ENCODE peak calls at places on chromosomes 13 and 19, in five cellular contexts. G is GM23248, N is hepatocyte, L is PC-3, C is GM23338. Z is an unnamed sample.

GRCh38 chr13:92414851-92415250 is 811.8 kb upstream of the GPC6 start:
- DNase-seq in G (no peak), N (no peak), L (no peak), C (no peak), Z (no peak)

GRCh38 chr13:98972627-98973026 is 5.2 kb downstream of the DOCK9 start:
- DNase-seq in G (peak), N (no peak), L (peak), C (no peak), Z (peak)

GRCh38 chr13:51663980-51664957 is 80.0 kb downstream of the WDFY2 start:
- DNase-seq in G (no peak), N (no peak), L (peak), C (no peak), Z (no peak)

GRCh38 chr13:83503424-83503823 is 378.9 kb downstream of the SLITRK1 start:
- DNase-seq in G (peak), N (no peak), L (peak), C (no peak), Z (no peak)

GRCh38 chr19:48630289-48631036 is 6.7 kb downstream of the DBP start:
- DNase-seq in G (peak), N (peak), L (no peak), C (peak), Z (peak)

GRCh38 chr13:23965346-23965745 is 68.0 kb upstream of the C1QTNF9B start:
- DNase-seq in G (no peak), N (no peak), L (no peak), C (no peak), Z (no peak)

GRCh38 chr13:47085346-47085745 is 188.5 kb upstream of the HTR2A start:
- DNase-seq in G (peak), N (no peak), L (peak), C (no peak), Z (no peak)

GRCh38 chr13:20506676-20507075 is 19.0 kb downstream of the CRYL1 start:
- DNase-seq in G (no peak), N (no peak), L (no peak), C (no peak), Z (no peak)

GRCh38 chr13:77065456-77066147 is 38.6 kb upstream of the FBXL3 start:
- DNase-seq in G (no peak), N (no peak), L (no peak), C (no peak), Z (no peak)

GRCh38 chr19:55099557-55100506 is 17.6 kb downstream of the PPP1R12C start:
- DNase-seq in G (no peak), N (no peak), L (peak), C (peak), Z (peak)

GRCh38 chr19:55097864-55098715 is 19.3 kb downstream of the PPP1R12C start:
- DNase-seq in G (no peak), N (no peak), L (no peak), C (no peak), Z (no peak)

GRCh38 chr19:55103190-55103589 is 14.2 kb downstream of the PPP1R12C start:
- DNase-seq in G (no peak), N (no peak), L (no peak), C (no peak), Z (no peak)

GRCh38 chr19:55098716-55099556 is 18.5 kb downstream of the PPP1R12C start:
- DNase-seq in G (no peak), N (no peak), L (no peak), C (no peak), Z (no peak)

GRCh38 chr19:55101261-55101660 is 16.2 kb downstream of the PPP1R12C start:
- DNase-seq in G (no peak), N (no peak), L (no peak), C (no peak), Z (no peak)
- H3K27ac ChIP-seq in G (no peak), N (no peak), L (no peak), C (no peak), Z (no peak)

DNA sequence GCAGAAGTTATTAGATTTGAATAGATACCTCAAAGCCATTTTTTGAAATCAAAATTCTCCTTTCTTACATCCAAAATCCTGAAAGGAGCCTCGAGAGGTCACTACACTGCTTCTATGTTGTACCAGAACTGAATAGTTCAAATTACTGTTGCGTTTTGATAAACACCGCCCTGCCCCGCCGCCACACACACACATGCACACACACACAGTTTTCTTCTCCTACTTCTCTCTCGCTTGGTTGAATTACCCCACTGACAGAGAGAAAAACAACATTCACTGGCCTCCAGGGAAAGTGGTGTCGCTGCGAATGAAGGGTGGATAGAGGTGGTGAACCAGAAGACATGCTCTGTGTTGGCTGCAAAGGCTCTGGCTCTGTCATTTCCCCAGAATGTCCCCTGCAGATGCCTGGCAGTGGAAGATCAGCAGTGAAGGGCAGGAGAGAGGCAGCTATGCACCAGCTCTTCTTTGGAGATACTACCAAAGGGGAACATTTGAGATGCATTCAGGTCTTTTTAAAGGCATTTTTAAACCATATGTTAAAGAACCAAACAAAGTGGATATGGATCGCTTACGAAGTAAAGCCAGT is 183.3 kb upstream of the RFC3 start:
- DNase-seq in G (no peak), N (no peak), L (no peak), C (peak), Z (no peak)
- TF ChIP-seq EZH2phosphoT487 in G (no peak), N (no peak), L (no peak), C (no peak), Z (no peak)

GRCh38 chr19:19531951-19532805 is 3.5 kb downstream of the YJEFN3 start:
- DNase-seq in G (peak), N (peak), L (peak), C (peak), Z (peak)
- TF ChIP-seq EZH2 in G (no peak), N (no peak), L (no peak), C (no peak), Z (no peak)

GRCh38 chr19:10800488-10800887 is 35.5 kb downstream of the TMED1 start:
- DNase-seq in G (no peak), N (no peak), L (no peak), C (no peak), Z (no peak)

GRCh38 chr19:10797541-10798256 is 38.3 kb downstream of the TMED1 start:
- DNase-seq in G (no peak), N (no peak), L (no peak), C (no peak), Z (no peak)

GRCh38 chr19:10796653-10797052 is 39.4 kb downstream of the TMED1 start:
- DNase-seq in G (no peak), N (no peak), L (no peak), C (peak), Z (no peak)

GRCh38 chr19:10802479-10802878 is 33.5 kb downstream of the TMED1 start:
- DNase-seq in G (no peak), N (no peak), L (no peak), C (no peak), Z (no peak)

GRCh38 chr19:10797078-10797477 is 38.9 kb downstream of the TMED1 start:
- DNase-seq in G (no peak), N (no peak), L (no peak), C (no peak), Z (no peak)
- H3K27ac ChIP-seq in G (no peak), N (no peak), L (no peak), C (peak), Z (no peak)

GRCh38 chr19:11587302-11587972 is 9.8 kb upstream of the ZNF627 start:
- DNase-seq in G (peak), N (peak), L (peak), C (peak), Z (peak)
- TF ChIP-seq EZH2phosphoT487 in G (no peak), N (no peak), L (no peak), C (no peak), Z (no peak)

DNA sequence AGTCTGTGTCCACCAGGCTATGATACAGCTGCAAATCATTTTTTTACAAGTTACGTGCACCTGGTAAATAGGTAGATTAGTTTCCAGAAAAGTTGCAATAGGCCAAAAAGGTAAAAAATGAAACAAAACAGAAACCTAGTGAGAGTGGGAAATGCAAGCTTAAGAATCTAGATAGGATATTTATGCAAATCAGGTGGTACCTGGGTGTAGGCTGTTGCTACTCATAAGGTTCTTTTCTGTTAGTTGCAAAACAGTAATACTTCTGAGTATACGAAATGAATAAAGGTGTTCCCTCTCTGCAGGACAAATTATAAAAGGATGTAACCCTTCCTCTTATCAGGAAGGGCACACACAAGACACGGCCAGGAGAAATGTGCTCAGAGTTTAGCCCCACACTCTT is 97.9 kb downstream of the UGGT2 start:
- DNase-seq in G (no peak), N (no peak), L (no peak), C (no peak), Z (no peak)
- TF ChIP-seq EZH2 in G (no peak), N (no peak), L (no peak), C (no peak), Z (no peak)

DNA sequence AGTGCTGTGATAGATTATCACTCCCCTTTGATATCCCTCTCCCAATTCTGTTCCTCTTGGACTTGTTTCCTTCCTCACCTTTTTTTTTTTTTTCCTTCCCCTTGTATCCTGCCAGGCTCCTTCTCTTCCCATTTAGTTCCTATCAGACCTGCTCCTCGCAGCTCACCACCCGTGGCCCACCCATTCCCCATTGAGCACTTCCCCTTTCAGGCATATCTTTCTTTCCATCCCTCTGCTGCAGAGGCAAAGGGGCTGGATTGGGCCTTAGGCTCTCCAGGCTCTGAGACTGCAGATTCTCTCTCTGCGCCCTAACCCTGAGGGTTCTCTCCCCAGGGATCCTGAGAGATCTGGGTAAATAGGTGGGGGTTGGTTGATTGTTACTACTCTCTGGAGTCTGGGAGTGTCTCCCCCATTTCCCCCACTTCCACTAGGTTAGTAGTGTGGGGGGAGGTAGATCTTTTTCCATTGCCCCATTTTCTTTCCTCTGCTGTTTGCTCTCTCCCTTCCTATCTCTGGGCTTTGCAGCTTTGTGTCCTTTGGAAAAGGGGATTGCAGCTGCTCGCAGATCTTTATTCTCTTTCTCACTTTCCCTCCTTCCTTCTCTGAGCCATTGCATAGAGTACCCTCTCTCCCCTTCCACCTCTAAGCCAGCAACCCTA is 2.3 kb downstream of the ARHGAP35 start:
- DNase-seq in G (peak), N (no peak), L (no peak), C (peak), Z (no peak)
- H3K27ac ChIP-seq in G (peak), N (peak), L (peak), C (peak), Z (peak)

DNA sequence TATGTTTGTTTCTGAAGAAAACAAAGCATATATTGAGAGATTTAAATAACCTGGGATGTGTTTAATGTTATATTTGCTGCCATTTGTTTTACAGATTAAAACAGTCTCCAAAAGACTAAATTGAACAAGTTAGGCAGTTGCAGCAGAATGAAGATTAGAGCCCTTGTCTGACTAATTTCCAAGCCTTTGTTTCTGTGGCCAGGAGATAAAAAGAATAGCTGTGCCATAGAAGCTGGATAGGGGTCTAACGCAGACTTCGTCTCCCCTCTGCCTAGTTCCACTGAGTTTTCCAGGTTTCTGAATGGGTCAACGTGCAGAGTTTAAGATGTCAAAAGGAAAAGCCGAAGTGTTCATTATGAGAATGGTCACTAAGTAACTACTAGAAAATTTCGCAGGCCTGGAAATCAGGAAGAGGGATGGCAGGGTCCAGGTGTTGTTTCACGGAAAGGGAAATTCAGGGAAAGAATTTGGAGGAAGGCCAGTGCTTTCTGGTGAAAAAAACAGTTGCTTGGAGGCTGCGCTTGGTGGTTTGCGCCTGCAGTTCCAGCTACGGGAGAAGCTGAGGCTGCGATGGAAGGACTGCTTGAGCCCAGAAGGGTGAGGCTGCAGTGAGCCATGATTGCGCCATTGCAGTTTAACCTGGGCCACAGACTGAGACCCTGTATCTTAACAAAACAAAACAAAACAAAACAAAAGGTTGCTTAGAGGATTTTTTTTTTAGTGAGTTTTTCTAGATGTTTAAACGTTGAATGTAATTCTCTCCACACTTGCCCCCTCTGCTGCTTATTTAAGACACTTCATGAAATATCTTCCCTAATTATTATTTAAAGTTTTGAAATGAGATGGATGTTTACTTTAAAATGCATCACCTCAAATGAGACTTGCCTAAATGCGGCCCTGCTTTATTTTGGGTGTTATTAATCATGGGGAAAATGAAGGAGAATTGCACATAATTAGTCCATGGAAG is 75.2 kb upstream of the TRPC4 start:
- DNase-seq in G (peak), N (no peak), L (no peak), C (peak), Z (peak)
- TF ChIP-seq EZH2phosphoT487 in G (no peak), N (no peak), L (no peak), C (no peak), Z (no peak)

GRCh38 chr19:39506944-39507714 is 7.8 kb upstream of the SELENOV start:
- DNase-seq in G (peak), N (peak), L (peak), C (peak), Z (peak)
- TF ChIP-seq EZH2 in G (no peak), N (no peak), L (no peak), C (peak), Z (peak)

GRCh38 chr19:583198-583967 is 6.3 kb upstream of the HCN2 start:
- DNase-seq in G (no peak), N (no peak), L (no peak), C (no peak), Z (no peak)
- H3K27ac ChIP-seq in G (no peak), N (no peak), L (no peak), C (no peak), Z (peak)

Z was measured in neural progenitor cell.